ENCODE peak calls at places on chromosomes 6 and 20, in four cellular contexts. Z, L, N and H are unnamed samples.

GRCh38 chr20:46622125-46622524 is 29.1 kb downstream of the SLC13A3 start:
- DNase-seq in Z (no peak), L (no peak), N (no peak), H (no peak)

GRCh38 chr20:33655164-33655563 is 7.0 kb upstream of the C20orf144 start:
- DNase-seq in Z (no peak), L (no peak), N (no peak), H (no peak)

GRCh38 chr20:62905536-62906117 is 20.7 kb downstream of the DIDO1 start:
- DNase-seq in Z (no peak), L (no peak), N (no peak), H (no peak)

GRCh38 chr6:161396539-161396938 is 122.7 kb upstream of the AGPAT4 start:
- DNase-seq in Z (no peak), L (no peak), N (no peak), H (no peak)

GRCh38 chr20:63579017-63579705 is 5.1 kb upstream of the HELZ2 start:
- DNase-seq in Z (no peak), L (no peak), N (no peak), H (no peak)

GRCh38 chr20:52104546-52105044 is 87.0 kb downstream of the ZFP64 start:
- DNase-seq in Z (peak), L (peak), N (peak), H (no peak)

GRCh38 chr6:90811596-90812226 is 224.8 kb upstream of the MAP3K7 start:
- DNase-seq in Z (peak), L (no peak), N (no peak), H (no peak)

GRCh38 chr6:138498575-138499302 is 555 bp downstream of the NHSL1 start:
- DNase-seq in Z (no peak), L (peak), N (no peak), H (no peak)

GRCh38 chr6:44983467-44984365 is 344.4 kb upstream of the RUNX2 start:
- DNase-seq in Z (no peak), L (no peak), N (no peak), H (no peak)

GRCh38 chr6:69072796-69073195 is 437.7 kb downstream of the ADGRB3 start:
- DNase-seq in Z (no peak), L (no peak), N (no peak), H (no peak)

GRCh38 chr6:23688650-23689049 is 437.4 kb upstream of the NRSN1 start:
- DNase-seq in Z (no peak), L (no peak), N (no peak), H (no peak)

GRCh38 chr20:1438361-1438760 is 28.3 kb downstream of the NSFL1C start:
- DNase-seq in Z (no peak), L (no peak), N (no peak), H (no peak)

GRCh38 chr6:106098383-106099234 is 12.5 kb downstream of the PRDM1 start:
- DNase-seq in Z (peak), L (peak), N (no peak), H (no peak)

GRCh38 chr6:16760536-16761468 is at the start of gene ATXN1:
- DNase-seq in Z (peak), L (no peak), N (peak), H (no peak)

GRCh38 chr6:44291841-44292240 is 21.3 kb downstream of the AARS2 start:
- DNase-seq in Z (no peak), L (no peak), N (no peak), H (no peak)

GRCh38 chr6:126063512-126064146 is 77.3 kb downstream of the TRMT11 start:
- DNase-seq in Z (peak), L (peak), N (no peak), H (no peak)

GRCh38 chr6:44084231-44085014 is 42.8 kb downstream of the MRPL14 start:
- DNase-seq in Z (no peak), L (no peak), N (no peak), H (no peak)

GRCh38 chr6:117483004-117483644 is 650 bp downstream of the DCBLD1 start:
- DNase-seq in Z (peak), L (no peak), N (peak), H (peak)

GRCh38 chr6:79878142-79878748 is 69.1 kb downstream of the ELOVL4 start:
- DNase-seq in Z (no peak), L (peak), N (no peak), H (no peak)

GRCh38 chr6:135586844-135587243 is 89.3 kb upstream of the AHI1 start:
- DNase-seq in Z (no peak), L (peak), N (no peak), H (no peak)

GRCh38 chr6:37456126-37456525 is 23.1 kb downstream of the CMTR1 start:
- DNase-seq in Z (no peak), L (peak), N (no peak), H (no peak)

GRCh38 chr6:35068206-35068605 is 72.9 kb downstream of the TCP11 start:
- DNase-seq in Z (no peak), L (no peak), N (no peak), H (no peak)

GRCh38 chr6:35105078-35105477 is 36.1 kb downstream of the TCP11 start:
- DNase-seq in Z (no peak), L (no peak), N (no peak), H (no peak)

GRCh38 chr20:32479697-32480140 is 105.4 kb downstream of the NOL4L start:
- DNase-seq in Z (peak), L (no peak), N (no peak), H (no peak)

GRCh38 chr20:50092436-50092835 is 20.5 kb downstream of the UBE2V1 start:
- DNase-seq in Z (no peak), L (peak), N (no peak), H (no peak)

GRCh38 chr6:44147256-44147655 is 11.4 kb upstream of the CAPN11 start:
- DNase-seq in Z (no peak), L (no peak), N (no peak), H (no peak)

GRCh38 chr6:12440981-12441380 is 150.8 kb downstream of the EDN1 start:
- DNase-seq in Z (no peak), L (peak), N (no peak), H (no peak)

GRCh38 chr6:85464722-85465150 is 14.9 kb downstream of the NT5E start:
- DNase-seq in Z (no peak), L (peak), N (no peak), H (peak)

GRCh38 chr20:63580796-63581461 is 6.9 kb upstream of the HELZ2 start:
- DNase-seq in Z (peak), L (peak), N (no peak), H (no peak)

GRCh38 chr20:50713677-50714101 is 17.7 kb upstream of the PARD6B start:
- DNase-seq in Z (peak), L (peak), N (peak), H (no peak)

GRCh38 chr6:143513410-143513809 is 1.9 kb upstream of the FUCA2 start:
- DNase-seq in Z (peak), L (no peak), N (peak), H (no peak)

GRCh38 chr6:144033816-144034540 is 25.9 kb upstream of the PLAGL1 start:
- DNase-seq in Z (peak), L (peak), N (no peak), H (no peak)

GRCh38 chr6:30206152-30206551 is 7.1 kb downstream of the TRIM26 start:
- DNase-seq in Z (no peak), L (peak), N (no peak), H (no peak)

GRCh38 chr6:70668499-70668812 is 773 bp downstream of the SMAP1 start:
- DNase-seq in Z (no peak), L (peak), N (no peak), H (no peak)

GRCh38 chr6:4780360-4780812 is 4.2 kb downstream of the CDYL start:
- DNase-seq in Z (no peak), L (peak), N (no peak), H (no peak)

GRCh38 chr20:41413169-41413568 is 46.6 kb upstream of the EMILIN3 start:
- DNase-seq in Z (no peak), L (no peak), N (no peak), H (no peak)
- H3K27ac ChIP-seq in Z (no peak), L (no peak), N (no peak), H (peak)

GRCh38 chr6:11113038-11113437 is 1.5 kb upstream of the ERVFRD-1 start:
- DNase-seq in Z (no peak), L (no peak), N (no peak), H (no peak)
- H3K27ac ChIP-seq in Z (no peak), L (no peak), N (no peak), H (no peak)

DNA sequence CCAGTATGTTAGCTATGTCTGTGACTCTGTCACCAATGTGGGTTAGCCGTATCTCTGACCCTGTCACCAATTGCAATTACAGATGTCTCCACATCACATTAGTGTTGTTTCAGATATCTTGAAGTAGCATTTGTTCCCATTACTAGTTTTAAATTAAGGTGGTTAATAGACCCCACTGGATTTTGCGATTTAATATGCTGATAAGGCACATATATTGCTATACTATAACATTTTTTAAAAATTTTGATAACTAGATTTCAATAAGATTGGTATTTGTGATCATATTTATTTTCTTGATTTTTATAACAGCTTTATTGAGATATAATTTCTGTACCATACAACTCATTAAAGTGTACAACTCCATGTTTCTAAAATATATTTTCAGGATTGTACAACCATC is 33.9 kb downstream of the SYNJ2 start:
- DNase-seq in Z (no peak), L (no peak), N (no peak), H (no peak)
- H3K27ac ChIP-seq in Z (no peak), L (no peak), N (no peak), H (no peak)

GRCh38 chr6:114362957-114363356 is 20.1 kb upstream of the HS3ST5 start:
- DNase-seq in Z (no peak), L (no peak), N (no peak), H (no peak)
- H3K27ac ChIP-seq in Z (no peak), L (no peak), N (no peak), H (no peak)

GRCh38 chr6:133818320-133818719 is 70.6 kb upstream of the TCF21 start:
- DNase-seq in Z (no peak), L (no peak), N (no peak), H (no peak)
- H3K27ac ChIP-seq in Z (no peak), L (no peak), N (no peak), H (no peak)

DNA sequence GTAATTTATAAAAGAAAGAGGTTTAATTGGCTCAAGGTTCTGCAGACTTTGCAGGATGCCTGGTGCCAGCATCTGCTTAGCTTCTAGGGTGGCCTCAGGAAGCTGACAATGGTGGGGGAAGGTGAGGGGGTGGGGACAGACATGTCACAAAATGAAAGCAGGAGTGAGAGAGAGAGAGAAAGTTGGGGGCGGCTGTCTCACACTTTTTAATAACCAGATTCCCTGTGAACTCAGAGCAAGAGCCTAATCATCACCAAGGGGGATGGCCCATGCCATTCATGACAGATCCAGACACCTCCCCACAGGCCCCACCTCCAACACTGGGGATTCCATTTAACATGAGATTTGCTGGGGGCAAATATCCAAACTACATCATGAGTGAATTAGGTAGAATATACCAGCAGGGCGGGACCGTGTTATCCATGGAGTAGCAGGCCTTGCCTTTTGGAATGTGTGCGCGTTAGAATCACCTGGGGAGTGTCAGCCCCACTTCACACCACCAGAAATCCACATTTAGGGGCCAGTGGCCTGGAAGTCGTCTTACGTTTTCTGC is 258.8 kb downstream of the CDH4 start:
- DNase-seq in Z (no peak), L (no peak), N (no peak), H (no peak)
- H3K27ac ChIP-seq in Z (no peak), L (no peak), N (no peak), H (no peak)

GRCh38 chr6:155829646-155830045 is 374.0 kb upstream of the NOX3 start:
- DNase-seq in Z (no peak), L (no peak), N (no peak), H (no peak)
- H3K27ac ChIP-seq in Z (no peak), L (no peak), N (no peak), H (no peak)

DNA sequence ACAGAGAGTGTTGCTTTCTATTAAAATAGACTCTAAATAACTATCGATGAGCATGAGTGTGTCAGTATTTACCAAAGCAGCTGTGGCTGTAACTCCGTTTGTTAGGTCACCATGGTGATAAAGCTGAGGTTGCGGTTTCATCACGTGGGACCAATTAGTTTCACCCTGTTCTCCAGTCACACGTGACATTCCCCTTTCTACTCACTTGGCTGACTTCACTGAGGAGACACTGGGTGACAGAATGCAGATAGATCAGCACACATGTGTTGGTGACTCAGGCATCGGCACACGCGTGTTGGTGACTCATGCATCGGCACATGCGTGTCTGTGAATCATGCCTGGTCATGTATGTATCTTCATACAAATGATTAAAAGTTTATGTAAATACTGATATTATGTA is 285.4 kb downstream of the THBS2 start:
- DNase-seq in Z (peak), L (peak), N (no peak), H (no peak)
- H3K27ac ChIP-seq in Z (no peak), L (no peak), N (no peak), H (no peak)